ENCODE peak calls at places on chromosomes 5 and 9, in seven cellular contexts. One of them, this sample, is unnamed.

GRCh38 chr9:95504053-95504963 is 12.5 kb downstream of the PTCH1 start:
- DNase-seq in amniotic stem cell: no peak
- DNase-seq in GM13976: no peak
- DNase-seq in stimulated activated CD4-positive, alpha-beta T cell treated with anti-CD3 and anti-CD28 coated beads, Interleukin-12 subunit alpha, Interleukin-12 subunit beta, amount 100 ng/mL, for 4 hours: no peak
- DNase-seq in CD4-positive, alpha-beta memory T cell: no peak
- DNase-seq in NCI-H2171 treated with DMSO at 0.1 percent for 48 hours: no peak
- DNase-seq in hippocampal formation: no peak
- DNase-seq in this sample: no peak

GRCh38 chr5:100424787-100425186 is 110.4 kb upstream of the FAM174A start:
- DNase-seq in amniotic stem cell: no peak
- DNase-seq in GM13976: no peak
- DNase-seq in stimulated activated CD4-positive, alpha-beta T cell treated with anti-CD3 and anti-CD28 coated beads, Interleukin-12 subunit alpha, Interleukin-12 subunit beta, amount 100 ng/mL, for 4 hours: no peak
- DNase-seq in CD4-positive, alpha-beta memory T cell: no peak
- DNase-seq in NCI-H2171 treated with DMSO at 0.1 percent for 48 hours: no peak
- DNase-seq in hippocampal formation: no peak
- DNase-seq in this sample: no peak

GRCh38 chr5:52668139-52668538 is 119.6 kb upstream of the ITGA1 start:
- DNase-seq in amniotic stem cell: no peak
- DNase-seq in GM13976: no peak
- DNase-seq in stimulated activated CD4-positive, alpha-beta T cell treated with anti-CD3 and anti-CD28 coated beads, Interleukin-12 subunit alpha, Interleukin-12 subunit beta, amount 100 ng/mL, for 4 hours: no peak
- DNase-seq in CD4-positive, alpha-beta memory T cell: no peak
- DNase-seq in NCI-H2171 treated with DMSO at 0.1 percent for 48 hours: no peak
- DNase-seq in hippocampal formation: no peak
- DNase-seq in this sample: no peak

GRCh38 chr9:136613824-136614371 is 48.8 kb upstream of the EGFL7 start:
- DNase-seq in amniotic stem cell: no peak
- DNase-seq in GM13976: no peak
- DNase-seq in stimulated activated CD4-positive, alpha-beta T cell treated with anti-CD3 and anti-CD28 coated beads, Interleukin-12 subunit alpha, Interleukin-12 subunit beta, amount 100 ng/mL, for 4 hours: no peak
- DNase-seq in CD4-positive, alpha-beta memory T cell: no peak
- DNase-seq in NCI-H2171 treated with DMSO at 0.1 percent for 48 hours: no peak
- DNase-seq in hippocampal formation: no peak
- DNase-seq in this sample: no peak

GRCh38 chr9:93620041-93620506 is 43.7 kb downstream of the PHF2 start:
- DNase-seq in amniotic stem cell: no peak
- DNase-seq in GM13976: no peak
- DNase-seq in stimulated activated CD4-positive, alpha-beta T cell treated with anti-CD3 and anti-CD28 coated beads, Interleukin-12 subunit alpha, Interleukin-12 subunit beta, amount 100 ng/mL, for 4 hours: no peak
- DNase-seq in CD4-positive, alpha-beta memory T cell: no peak
- DNase-seq in NCI-H2171 treated with DMSO at 0.1 percent for 48 hours: no peak
- DNase-seq in hippocampal formation: no peak
- DNase-seq in this sample: no peak

GRCh38 chr9:37899041-37899440 is 4.9 kb downstream of the SLC25A51 start:
- DNase-seq in amniotic stem cell: no peak
- DNase-seq in GM13976: no peak
- DNase-seq in stimulated activated CD4-positive, alpha-beta T cell treated with anti-CD3 and anti-CD28 coated beads, Interleukin-12 subunit alpha, Interleukin-12 subunit beta, amount 100 ng/mL, for 4 hours: no peak
- DNase-seq in CD4-positive, alpha-beta memory T cell: no peak
- DNase-seq in NCI-H2171 treated with DMSO at 0.1 percent for 48 hours: no peak
- DNase-seq in hippocampal formation: no peak
- DNase-seq in this sample: no peak

GRCh38 chr9:81628897-81629296 is 60.5 kb downstream of the TLE1 start:
- DNase-seq in amniotic stem cell: no peak
- DNase-seq in GM13976: no peak
- DNase-seq in stimulated activated CD4-positive, alpha-beta T cell treated with anti-CD3 and anti-CD28 coated beads, Interleukin-12 subunit alpha, Interleukin-12 subunit beta, amount 100 ng/mL, for 4 hours: no peak
- DNase-seq in CD4-positive, alpha-beta memory T cell: no peak
- DNase-seq in NCI-H2171 treated with DMSO at 0.1 percent for 48 hours: no peak
- DNase-seq in hippocampal formation: no peak
- DNase-seq in this sample: no peak

GRCh38 chr9:110050925-110051355 is 157.0 kb downstream of the C9orf152 start:
- DNase-seq in amniotic stem cell: peak; percentile 73
- DNase-seq in GM13976: peak; percentile 51
- DNase-seq in stimulated activated CD4-positive, alpha-beta T cell treated with anti-CD3 and anti-CD28 coated beads, Interleukin-12 subunit alpha, Interleukin-12 subunit beta, amount 100 ng/mL, for 4 hours: no peak
- DNase-seq in CD4-positive, alpha-beta memory T cell: no peak
- DNase-seq in NCI-H2171 treated with DMSO at 0.1 percent for 48 hours: no peak
- DNase-seq in hippocampal formation: no peak
- DNase-seq in this sample: no peak

GRCh38 chr5:132334812-132335211 is 34.7 kb upstream of the SLC22A5 start:
- DNase-seq in amniotic stem cell: no peak
- DNase-seq in GM13976: no peak
- DNase-seq in stimulated activated CD4-positive, alpha-beta T cell treated with anti-CD3 and anti-CD28 coated beads, Interleukin-12 subunit alpha, Interleukin-12 subunit beta, amount 100 ng/mL, for 4 hours: no peak
- DNase-seq in CD4-positive, alpha-beta memory T cell: no peak
- DNase-seq in NCI-H2171 treated with DMSO at 0.1 percent for 48 hours: no peak
- DNase-seq in hippocampal formation: no peak
- DNase-seq in this sample: no peak

GRCh38 chr5:345404-346195 is 24.1 kb downstream of the AHRR start:
- DNase-seq in amniotic stem cell: no peak
- DNase-seq in GM13976: no peak
- DNase-seq in stimulated activated CD4-positive, alpha-beta T cell treated with anti-CD3 and anti-CD28 coated beads, Interleukin-12 subunit alpha, Interleukin-12 subunit beta, amount 100 ng/mL, for 4 hours: no peak
- DNase-seq in CD4-positive, alpha-beta memory T cell: no peak
- DNase-seq in NCI-H2171 treated with DMSO at 0.1 percent for 48 hours: no peak
- DNase-seq in hippocampal formation: peak; percentile 8
- DNase-seq in this sample: no peak

GRCh38 chr9:113631811-113632665 is 168.5 kb downstream of the RGS3 start:
- DNase-seq in amniotic stem cell: no peak
- DNase-seq in GM13976: no peak
- DNase-seq in stimulated activated CD4-positive, alpha-beta T cell treated with anti-CD3 and anti-CD28 coated beads, Interleukin-12 subunit alpha, Interleukin-12 subunit beta, amount 100 ng/mL, for 4 hours: no peak
- DNase-seq in CD4-positive, alpha-beta memory T cell: no peak
- DNase-seq in NCI-H2171 treated with DMSO at 0.1 percent for 48 hours: no peak
- DNase-seq in hippocampal formation: no peak
- DNase-seq in this sample: no peak

GRCh38 chr5:177509991-177510566 is 453 bp upstream of the DOK3 start:
- DNase-seq in amniotic stem cell: no peak
- DNase-seq in GM13976: peak; percentile 79
- DNase-seq in stimulated activated CD4-positive, alpha-beta T cell treated with anti-CD3 and anti-CD28 coated beads, Interleukin-12 subunit alpha, Interleukin-12 subunit beta, amount 100 ng/mL, for 4 hours: no peak
- DNase-seq in CD4-positive, alpha-beta memory T cell: no peak
- DNase-seq in NCI-H2171 treated with DMSO at 0.1 percent for 48 hours: no peak
- DNase-seq in hippocampal formation: no peak
- DNase-seq in this sample: no peak

GRCh38 chr9:21607576-21607975 is 125.5 kb upstream of the IFNE start:
- DNase-seq in amniotic stem cell: no peak
- DNase-seq in GM13976: no peak
- DNase-seq in stimulated activated CD4-positive, alpha-beta T cell treated with anti-CD3 and anti-CD28 coated beads, Interleukin-12 subunit alpha, Interleukin-12 subunit beta, amount 100 ng/mL, for 4 hours: no peak
- DNase-seq in CD4-positive, alpha-beta memory T cell: no peak
- DNase-seq in NCI-H2171 treated with DMSO at 0.1 percent for 48 hours: no peak
- DNase-seq in hippocampal formation: no peak
- DNase-seq in this sample: no peak

GRCh38 chr5:36945687-36946086 is 69.1 kb downstream of the NIPBL start:
- DNase-seq in amniotic stem cell: no peak
- DNase-seq in GM13976: no peak
- DNase-seq in stimulated activated CD4-positive, alpha-beta T cell treated with anti-CD3 and anti-CD28 coated beads, Interleukin-12 subunit alpha, Interleukin-12 subunit beta, amount 100 ng/mL, for 4 hours: no peak
- DNase-seq in CD4-positive, alpha-beta memory T cell: no peak
- DNase-seq in NCI-H2171 treated with DMSO at 0.1 percent for 48 hours: no peak
- DNase-seq in hippocampal formation: no peak
- DNase-seq in this sample: no peak

GRCh38 chr5:35963381-35963843 is 25.0 kb upstream of the CAPSL start:
- DNase-seq in amniotic stem cell: no peak
- DNase-seq in GM13976: no peak
- DNase-seq in stimulated activated CD4-positive, alpha-beta T cell treated with anti-CD3 and anti-CD28 coated beads, Interleukin-12 subunit alpha, Interleukin-12 subunit beta, amount 100 ng/mL, for 4 hours: no peak
- DNase-seq in CD4-positive, alpha-beta memory T cell: no peak
- DNase-seq in NCI-H2171 treated with DMSO at 0.1 percent for 48 hours: peak; percentile 8
- DNase-seq in hippocampal formation: no peak
- DNase-seq in this sample: no peak

GRCh38 chr9:120928720-120929389 is 2.3 kb upstream of the TRAF1 start:
- DNase-seq in amniotic stem cell: no peak
- DNase-seq in GM13976: peak; percentile 82
- DNase-seq in stimulated activated CD4-positive, alpha-beta T cell treated with anti-CD3 and anti-CD28 coated beads, Interleukin-12 subunit alpha, Interleukin-12 subunit beta, amount 100 ng/mL, for 4 hours: peak; percentile 71
- DNase-seq in CD4-positive, alpha-beta memory T cell: peak; percentile 76
- DNase-seq in NCI-H2171 treated with DMSO at 0.1 percent for 48 hours: peak; percentile 53
- DNase-seq in hippocampal formation: peak; percentile 63
- DNase-seq in this sample: peak; percentile 59

GRCh38 chr5:96926275-96926674 is 9.6 kb upstream of the LNPEP start:
- DNase-seq in amniotic stem cell: no peak
- DNase-seq in GM13976: no peak
- DNase-seq in stimulated activated CD4-positive, alpha-beta T cell treated with anti-CD3 and anti-CD28 coated beads, Interleukin-12 subunit alpha, Interleukin-12 subunit beta, amount 100 ng/mL, for 4 hours: no peak
- DNase-seq in CD4-positive, alpha-beta memory T cell: no peak
- DNase-seq in NCI-H2171 treated with DMSO at 0.1 percent for 48 hours: no peak
- DNase-seq in hippocampal formation: no peak
- DNase-seq in this sample: no peak

GRCh38 chr5:42951847-42952411 is 88.2 kb downstream of the ANXA2R start:
- DNase-seq in amniotic stem cell: no peak
- DNase-seq in GM13976: peak; percentile 73
- DNase-seq in stimulated activated CD4-positive, alpha-beta T cell treated with anti-CD3 and anti-CD28 coated beads, Interleukin-12 subunit alpha, Interleukin-12 subunit beta, amount 100 ng/mL, for 4 hours: peak; percentile 38
- DNase-seq in CD4-positive, alpha-beta memory T cell: peak; percentile 76
- DNase-seq in NCI-H2171 treated with DMSO at 0.1 percent for 48 hours: no peak
- DNase-seq in hippocampal formation: no peak
- DNase-seq in this sample: no peak

GRCh38 chr5:139569276-139569955 is 8.3 kb downstream of the UBE2D2 start:
- DNase-seq in amniotic stem cell: no peak
- DNase-seq in GM13976: no peak
- DNase-seq in stimulated activated CD4-positive, alpha-beta T cell treated with anti-CD3 and anti-CD28 coated beads, Interleukin-12 subunit alpha, Interleukin-12 subunit beta, amount 100 ng/mL, for 4 hours: no peak
- DNase-seq in CD4-positive, alpha-beta memory T cell: no peak
- DNase-seq in NCI-H2171 treated with DMSO at 0.1 percent for 48 hours: no peak
- DNase-seq in hippocampal formation: no peak
- DNase-seq in this sample: no peak

GRCh38 chr9:109520475-109521132 is 22.5 kb upstream of the PTPN3 start:
- DNase-seq in amniotic stem cell: peak; percentile 57
- DNase-seq in GM13976: peak; percentile 76
- DNase-seq in stimulated activated CD4-positive, alpha-beta T cell treated with anti-CD3 and anti-CD28 coated beads, Interleukin-12 subunit alpha, Interleukin-12 subunit beta, amount 100 ng/mL, for 4 hours: peak; percentile 3
- DNase-seq in CD4-positive, alpha-beta memory T cell: no peak
- DNase-seq in NCI-H2171 treated with DMSO at 0.1 percent for 48 hours: peak; percentile 80
- DNase-seq in hippocampal formation: peak; percentile 57
- DNase-seq in this sample: peak; percentile 43

GRCh38 chr9:129995409-129996160 is 47.4 kb downstream of the FNBP1 start:
- DNase-seq in amniotic stem cell: no peak
- DNase-seq in GM13976: no peak
- DNase-seq in stimulated activated CD4-positive, alpha-beta T cell treated with anti-CD3 and anti-CD28 coated beads, Interleukin-12 subunit alpha, Interleukin-12 subunit beta, amount 100 ng/mL, for 4 hours: no peak
- DNase-seq in CD4-positive, alpha-beta memory T cell: peak; percentile 20
- DNase-seq in NCI-H2171 treated with DMSO at 0.1 percent for 48 hours: no peak
- DNase-seq in hippocampal formation: no peak
- DNase-seq in this sample: peak; percentile 32

GRCh38 chr5:149310947-149311675 is 34.2 kb upstream of the GRPEL2 start:
- DNase-seq in amniotic stem cell: no peak
- DNase-seq in GM13976: no peak
- DNase-seq in stimulated activated CD4-positive, alpha-beta T cell treated with anti-CD3 and anti-CD28 coated beads, Interleukin-12 subunit alpha, Interleukin-12 subunit beta, amount 100 ng/mL, for 4 hours: no peak
- DNase-seq in CD4-positive, alpha-beta memory T cell: no peak
- DNase-seq in NCI-H2171 treated with DMSO at 0.1 percent for 48 hours: peak; percentile 17
- DNase-seq in hippocampal formation: no peak
- DNase-seq in this sample: no peak

GRCh38 chr5:138661342-138661975 is 86.3 kb upstream of the HSPA9 start:
- DNase-seq in amniotic stem cell: no peak
- DNase-seq in GM13976: no peak
- DNase-seq in stimulated activated CD4-positive, alpha-beta T cell treated with anti-CD3 and anti-CD28 coated beads, Interleukin-12 subunit alpha, Interleukin-12 subunit beta, amount 100 ng/mL, for 4 hours: no peak
- DNase-seq in CD4-positive, alpha-beta memory T cell: no peak
- DNase-seq in NCI-H2171 treated with DMSO at 0.1 percent for 48 hours: no peak
- DNase-seq in hippocampal formation: no peak
- DNase-seq in this sample: no peak

GRCh38 chr5:78504726-78505431 is 143.7 kb downstream of the LHFPL2 start:
- DNase-seq in amniotic stem cell: peak; percentile 97
- DNase-seq in GM13976: no peak
- DNase-seq in stimulated activated CD4-positive, alpha-beta T cell treated with anti-CD3 and anti-CD28 coated beads, Interleukin-12 subunit alpha, Interleukin-12 subunit beta, amount 100 ng/mL, for 4 hours: no peak
- DNase-seq in CD4-positive, alpha-beta memory T cell: no peak
- DNase-seq in NCI-H2171 treated with DMSO at 0.1 percent for 48 hours: peak; percentile 76
- DNase-seq in hippocampal formation: peak; percentile 76
- DNase-seq in this sample: peak; percentile 93

GRCh38 chr9:4596165-4596922 is 65.8 kb upstream of the PLPP6 start:
- DNase-seq in amniotic stem cell: no peak
- DNase-seq in GM13976: no peak
- DNase-seq in stimulated activated CD4-positive, alpha-beta T cell treated with anti-CD3 and anti-CD28 coated beads, Interleukin-12 subunit alpha, Interleukin-12 subunit beta, amount 100 ng/mL, for 4 hours: peak; percentile 9
- DNase-seq in CD4-positive, alpha-beta memory T cell: peak; percentile 83
- DNase-seq in NCI-H2171 treated with DMSO at 0.1 percent for 48 hours: no peak
- DNase-seq in hippocampal formation: no peak
- DNase-seq in this sample: no peak

GRCh38 chr9:120926397-120926928 is at the start of gene TRAF1:
- DNase-seq in amniotic stem cell: no peak
- DNase-seq in GM13976: no peak
- DNase-seq in stimulated activated CD4-positive, alpha-beta T cell treated with anti-CD3 and anti-CD28 coated beads, Interleukin-12 subunit alpha, Interleukin-12 subunit beta, amount 100 ng/mL, for 4 hours: no peak
- DNase-seq in CD4-positive, alpha-beta memory T cell: no peak
- DNase-seq in NCI-H2171 treated with DMSO at 0.1 percent for 48 hours: no peak
- DNase-seq in hippocampal formation: no peak
- DNase-seq in this sample: no peak

GRCh38 chr5:139584137-139584536 is 23.0 kb downstream of the UBE2D2 start:
- DNase-seq in amniotic stem cell: no peak
- DNase-seq in GM13976: no peak
- DNase-seq in stimulated activated CD4-positive, alpha-beta T cell treated with anti-CD3 and anti-CD28 coated beads, Interleukin-12 subunit alpha, Interleukin-12 subunit beta, amount 100 ng/mL, for 4 hours: no peak
- DNase-seq in CD4-positive, alpha-beta memory T cell: no peak
- DNase-seq in NCI-H2171 treated with DMSO at 0.1 percent for 48 hours: no peak
- DNase-seq in hippocampal formation: no peak
- DNase-seq in this sample: no peak